ENCODE peak calls at places on chromosomes 4 and X, in ten cellular contexts. N, K, U, W, R, V, D, A, Q and P are unnamed samples.
A peak's percentile ranks its signal among the peaks of the same experiment; 100 is the strongest.

GRCh38 chr4:97720869-97721432 is 422.3 kb downstream of the STPG2 start:
- DNase-seq in N (peak; percentile 34), K (peak; percentile 17), U (peak; percentile 23), W (peak; percentile 4), R (no peak), V (peak; percentile 49), D (no peak), A (no peak), Q (no peak), P (peak; percentile 60)

GRCh38 chr4:81466841-81467671 is 4.7 kb downstream of the RASGEF1B start:
- DNase-seq in N (peak; percentile 40), K (peak; percentile 50), U (peak; percentile 68), W (peak; percentile 35), R (peak; percentile 49), V (peak; percentile 46), D (peak; percentile 29), A (peak; percentile 33), Q (no peak), P (peak; percentile 83)

GRCh38 chrX:40651620-40652223 is 4.4 kb upstream of the CXorf38 start:
- DNase-seq in N (peak; percentile 49), K (peak; percentile 53), U (peak; percentile 73), W (peak; percentile 39), R (peak; percentile 32), V (peak; percentile 66), D (peak; percentile 67), A (peak; percentile 33), Q (peak; percentile 42), P (peak; percentile 77)

GRCh38 chrX:7027071-7027470 is 120.4 kb upstream of the STS start:
- DNase-seq in N (no peak), K (no peak), U (no peak), W (no peak), R (no peak), V (no peak), D (no peak), A (no peak), Q (no peak), P (no peak)

GRCh38 chr4:183876268-183876934 is 28.7 kb upstream of the STOX2 start:
- DNase-seq in N (peak; percentile 73), K (no peak), U (peak; percentile 87), W (peak; percentile 12), R (no peak), V (no peak), D (peak; percentile 97), A (no peak), Q (peak; percentile 88), P (peak; percentile 39)

GRCh38 chrX:49214996-49215526 is 15.1 kb upstream of the SYP start:
- DNase-seq in N (no peak), K (no peak), U (no peak), W (no peak), R (no peak), V (no peak), D (no peak), A (no peak), Q (no peak), P (no peak)

GRCh38 chr4:165971941-165972340 is 98.9 kb downstream of the TLL1 start:
- DNase-seq in N (peak; percentile 23), K (no peak), U (peak; percentile 17), W (no peak), R (no peak), V (no peak), D (no peak), A (no peak), Q (no peak), P (no peak)

GRCh38 chr4:182265881-182266280 is 22.7 kb downstream of the TENM3 start:
- DNase-seq in N (no peak), K (no peak), U (no peak), W (no peak), R (no peak), V (no peak), D (no peak), A (no peak), Q (no peak), P (no peak)

GRCh38 chr4:56743550-56743949 is 62.5 kb upstream of the HOPX start:
- DNase-seq in N (no peak), K (no peak), U (no peak), W (peak; percentile 13), R (no peak), V (peak; percentile 19), D (no peak), A (no peak), Q (no peak), P (no peak)

GRCh38 chr4:33837043-33837442 is 2407.3 kb downstream of the ARAP2 start:
- DNase-seq in N (peak; percentile 89), K (no peak), U (peak; percentile 66), W (no peak), R (no peak), V (no peak), D (no peak), A (no peak), Q (no peak), P (peak; percentile 83)

GRCh38 chr4:122963222-122963621 is 40.8 kb upstream of the NUDT6 start:
- DNase-seq in N (no peak), K (no peak), U (peak; percentile 76), W (no peak), R (no peak), V (no peak), D (no peak), A (no peak), Q (no peak), P (peak; percentile 25)

GRCh38 chrX:37353646-37354045 is 4.5 kb downstream of the PRRG1 start:
- DNase-seq in N (no peak), K (no peak), U (no peak), W (no peak), R (no peak), V (no peak), D (no peak), A (no peak), Q (no peak), P (no peak)

GRCh38 chrX:116694046-116694445 is 231.3 kb upstream of the CT83 start:
- DNase-seq in N (no peak), K (no peak), U (no peak), W (no peak), R (no peak), V (no peak), D (no peak), A (no peak), Q (no peak), P (no peak)

GRCh38 chr4:169272265-169272886 is 1.6 kb upstream of the SH3RF1 start:
- DNase-seq in N (no peak), K (no peak), U (peak; percentile 63), W (no peak), R (no peak), V (no peak), D (no peak), A (no peak), Q (no peak), P (peak; percentile 83)

GRCh38 chr4:153684182-153685073 is at the start of gene TLR2:
- DNase-seq in N (no peak), K (no peak), U (peak; percentile 16), W (no peak), R (peak; percentile 42), V (peak; percentile 59), D (peak; percentile 51), A (peak; percentile 67), Q (peak; percentile 88), P (peak; percentile 25)

GRCh38 chr4:78297075-78297815 is 240.1 kb downstream of the FRAS1 start:
- DNase-seq in N (no peak), K (no peak), U (peak; percentile 68), W (no peak), R (no peak), V (no peak), D (no peak), A (no peak), Q (no peak), P (peak; percentile 42)

GRCh38 chr4:115515379-115516171 is 402.2 kb upstream of the NDST4 start:
- DNase-seq in N (no peak), K (no peak), U (no peak), W (no peak), R (no peak), V (no peak), D (no peak), A (no peak), Q (no peak), P (no peak)

GRCh38 chrX:24607616-24608015 is 39.5 kb downstream of the PCYT1B start:
- DNase-seq in N (no peak), K (no peak), U (peak; percentile 10), W (no peak), R (no peak), V (no peak), D (no peak), A (no peak), Q (no peak), P (peak; percentile 61)

GRCh38 chrX:135477576-135477975 is 42.9 kb upstream of the INTS6L start:
- DNase-seq in N (peak; percentile 46), K (peak; percentile 28), U (peak; percentile 63), W (peak; percentile 64), R (no peak), V (peak; percentile 50), D (peak; percentile 21), A (peak; percentile 59), Q (peak; percentile 63), P (peak; percentile 74)

GRCh38 chrX:111465664-111466063 is 45.8 kb upstream of the SERTM2 start:
- DNase-seq in N (no peak), K (no peak), U (no peak), W (no peak), R (no peak), V (no peak), D (no peak), A (no peak), Q (no peak), P (no peak)

GRCh38 chr4:51895816-51896408 is 53.0 kb downstream of the DCUN1D4 start:
- DNase-seq in N (peak; percentile 66), K (peak; percentile 35), U (peak; percentile 70), W (peak; percentile 70), R (no peak), V (peak; percentile 30), D (peak; percentile 40), A (peak; percentile 81), Q (peak; percentile 45), P (peak; percentile 80)

GRCh38 chr4:30770049-30770549 is 49.9 kb downstream of the PCDH7 start:
- DNase-seq in N (peak; percentile 65), K (no peak), U (peak; percentile 71), W (no peak), R (no peak), V (no peak), D (no peak), A (no peak), Q (no peak), P (peak; percentile 72)

GRCh38 chr4:14254252-14254651 is 626.7 kb upstream of the BOD1L1 start:
- DNase-seq in N (peak; percentile 31), K (no peak), U (peak; percentile 53), W (peak; percentile 24), R (peak; percentile 0), V (no peak), D (peak; percentile 7), A (no peak), Q (peak; percentile 45), P (peak; percentile 52)

GRCh38 chr4:181745933-181746627 is 497.1 kb upstream of the TENM3 start:
- DNase-seq in N (no peak), K (no peak), U (no peak), W (no peak), R (no peak), V (no peak), D (no peak), A (peak; percentile 29), Q (no peak), P (no peak)

GRCh38 chr4:135777386-135777785 is 1575.8 kb upstream of the PABPC4L start:
- DNase-seq in N (no peak), K (no peak), U (no peak), W (no peak), R (no peak), V (no peak), D (no peak), A (no peak), Q (no peak), P (peak; percentile 43)

GRCh38 chr4:66574145-66574978 is 904.1 kb upstream of the EPHA5 start:
- DNase-seq in N (no peak), K (no peak), U (peak; percentile 75), W (no peak), R (no peak), V (no peak), D (no peak), A (no peak), Q (no peak), P (peak; percentile 71)

GRCh38 chrX:68728186-68728585 is 80.7 kb downstream of the STARD8 start:
- DNase-seq in N (no peak), K (no peak), U (no peak), W (no peak), R (no peak), V (no peak), D (no peak), A (no peak), Q (no peak), P (no peak)

GRCh38 chr4:132839070-132839469 is 310.0 kb upstream of the PCDH10 start:
- DNase-seq in N (no peak), K (no peak), U (no peak), W (no peak), R (no peak), V (no peak), D (no peak), A (no peak), Q (no peak), P (no peak)